ENCODE peak calls at places on chromosomes 7 and 10, in four cellular contexts. R, V, G and O are unnamed samples.

GRCh38 chr10:131682271-131682962 is 218.4 kb upstream of the PPP2R2D start:
- DNase-seq in G (no peak), V (no peak), R (no peak), O (no peak)

GRCh38 chr7:27808626-27809025 is 68.7 kb downstream of the TAX1BP1 start:
- DNase-seq in G (peak), R (no peak), V (no peak), O (peak)

GRCh38 chr10:109741712-109742111 is 181.6 kb downstream of the XPNPEP1 start:
- DNase-seq in G (no peak), R (no peak), V (no peak), O (no peak)

GRCh38 chr7:140904081-140904480 is 20.6 kb downstream of the BRAF start:
- DNase-seq in V (no peak), G (no peak), R (no peak), O (peak)

GRCh38 chr10:34001087-34001580 is 666.7 kb upstream of the NRP1 start:
- DNase-seq in V (no peak), R (no peak), G (no peak), O (no peak)

GRCh38 chr10:78805176-78805575 is 263.6 kb upstream of the ZMIZ1 start:
- DNase-seq in R (peak), V (peak), G (peak), O (peak)

GRCh38 chr10:34626158-34626557 is 188.9 kb downstream of the PARD3 start:
- DNase-seq in G (no peak), R (no peak), V (no peak), O (no peak)

GRCh38 chr7:26698806-26699205 is 165.6 kb downstream of the SKAP2 start:
- DNase-seq in V (no peak), R (no peak), G (no peak), O (no peak)

GRCh38 chr7:22872087-22872807 is 49.6 kb upstream of the TOMM7 start:
- DNase-seq in R (no peak), G (no peak), V (no peak), O (no peak)

GRCh38 chr7:92765725-92766124 is 70.6 kb downstream of the CDK6 start:
- DNase-seq in R (no peak), V (no peak), G (peak), O (peak)

GRCh38 chr7:55508301-55509011 is 63.8 kb downstream of the VOPP1 start:
- DNase-seq in R (no peak), G (no peak), V (no peak), O (no peak)

GRCh38 chr7:129401228-129401967 is 32.8 kb upstream of the STRIP2 start:
- DNase-seq in G (peak), R (no peak), V (no peak), O (no peak)

GRCh38 chr7:22429386-22429785 is 70.6 kb downstream of the STEAP1B start:
- DNase-seq in V (no peak), G (no peak), R (no peak), O (no peak)

GRCh38 chr7:116588225-116588624 is 63.4 kb downstream of the CAV1 start:
- DNase-seq in G (peak), V (no peak), R (no peak), O (peak)

GRCh38 chr7:149253665-149254064 is 8.3 kb upstream of the ZNF783 start:
- DNase-seq in V (no peak), R (no peak), G (no peak), O (no peak)

GRCh38 chr10:26474062-26474461 is 35.9 kb downstream of the APBB1IP start:
- DNase-seq in G (peak), R (no peak), V (no peak), O (no peak)

GRCh38 chr7:112571852-112572607 is 91.2 kb downstream of the LSMEM1 start:
- DNase-seq in V (no peak), G (no peak), R (no peak), O (no peak)

GRCh38 chr7:127409629-127410028 is 17.1 kb upstream of the ZNF800 start:
- DNase-seq in R (no peak), V (no peak), G (no peak), O (no peak)

GRCh38 chr7:107874605-107875446 is 16.2 kb upstream of the DLD start:
- DNase-seq in G (no peak), R (no peak), V (no peak), O (peak)

GRCh38 chr7:136923111-136923510 is 54.7 kb downstream of the CHRM2 start:
- DNase-seq in V (no peak), G (peak), R (no peak), O (peak)

GRCh38 chr10:73810735-73811465 is 498 bp downstream of the NDST2 start:
- DNase-seq in V (peak), G (no peak), R (peak), O (peak)

GRCh38 chr7:116045532-116045931 is 15.0 kb upstream of the TFEC start:
- DNase-seq in V (no peak), G (no peak), R (no peak), O (no peak)

GRCh38 chr10:24706479-24707118 is 17.1 kb downstream of the ARHGAP21 start:
- DNase-seq in V (no peak), R (no peak), G (peak), O (peak)

GRCh38 chr7:116679495-116679894 is 7.5 kb downstream of the MET start:
- DNase-seq in G (no peak), R (no peak), V (no peak), O (no peak)

GRCh38 chr7:4621401-4621800 is 60.7 kb upstream of the FOXK1 start:
- DNase-seq in R (no peak), V (no peak), G (no peak), O (no peak)

GRCh38 chr7:100865971-100866720 is 1.0 kb upstream of the TRIP6 start:
- DNase-seq in G (no peak), V (peak), R (peak), O (peak)

GRCh38 chr10:91604462-91604935 is 28.4 kb downstream of the PPP1R3C start:
- DNase-seq in R (no peak), G (no peak), V (no peak), O (no peak)
- TF ChIP-seq CTCF in R (no peak), G (peak), V (no peak), O (peak)

GRCh38 chr7:43879477-43879876 is 10.2 kb upstream of the MRPS24 start:
- DNase-seq in R (no peak), V (no peak), G (peak), O (peak)

GRCh38 chr7:43880596-43880995 is 11.3 kb upstream of the MRPS24 start:
- DNase-seq in V (no peak), G (no peak), R (no peak), O (no peak)

GRCh38 chr7:43888983-43889945 is 17.1 kb downstream of the URGCP start:
- DNase-seq in G (no peak), V (no peak), R (no peak), O (no peak)

GRCh38 chr7:43884617-43885016 is 15.3 kb upstream of the MRPS24 start:
- DNase-seq in R (no peak), G (no peak), V (no peak), O (no peak)

DNA sequence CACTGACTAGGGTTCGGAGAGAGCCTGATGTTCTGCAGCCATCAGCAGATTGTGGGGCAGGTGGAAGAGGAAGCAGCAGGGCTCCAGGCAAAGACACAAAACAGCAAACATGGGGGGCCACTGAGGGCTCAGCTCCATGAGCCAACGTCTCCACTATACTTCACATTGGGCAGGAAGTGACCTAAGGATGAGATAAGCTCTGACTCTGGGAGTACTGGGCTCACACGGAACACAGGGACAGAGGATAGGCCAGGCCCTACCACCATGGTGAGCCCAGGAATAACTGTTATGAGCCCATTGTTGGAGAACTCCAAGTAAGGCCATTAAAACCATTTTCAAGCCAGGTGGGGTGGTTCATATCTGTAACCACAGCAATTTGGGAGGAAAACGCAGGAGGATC is 14.9 kb upstream of the MRPS24 start:
- DNase-seq in R (no peak), G (no peak), V (no peak), O (no peak)
- H3K4me3 ChIP-seq in R (no peak), G (no peak), V (no peak), O (no peak)

DNA sequence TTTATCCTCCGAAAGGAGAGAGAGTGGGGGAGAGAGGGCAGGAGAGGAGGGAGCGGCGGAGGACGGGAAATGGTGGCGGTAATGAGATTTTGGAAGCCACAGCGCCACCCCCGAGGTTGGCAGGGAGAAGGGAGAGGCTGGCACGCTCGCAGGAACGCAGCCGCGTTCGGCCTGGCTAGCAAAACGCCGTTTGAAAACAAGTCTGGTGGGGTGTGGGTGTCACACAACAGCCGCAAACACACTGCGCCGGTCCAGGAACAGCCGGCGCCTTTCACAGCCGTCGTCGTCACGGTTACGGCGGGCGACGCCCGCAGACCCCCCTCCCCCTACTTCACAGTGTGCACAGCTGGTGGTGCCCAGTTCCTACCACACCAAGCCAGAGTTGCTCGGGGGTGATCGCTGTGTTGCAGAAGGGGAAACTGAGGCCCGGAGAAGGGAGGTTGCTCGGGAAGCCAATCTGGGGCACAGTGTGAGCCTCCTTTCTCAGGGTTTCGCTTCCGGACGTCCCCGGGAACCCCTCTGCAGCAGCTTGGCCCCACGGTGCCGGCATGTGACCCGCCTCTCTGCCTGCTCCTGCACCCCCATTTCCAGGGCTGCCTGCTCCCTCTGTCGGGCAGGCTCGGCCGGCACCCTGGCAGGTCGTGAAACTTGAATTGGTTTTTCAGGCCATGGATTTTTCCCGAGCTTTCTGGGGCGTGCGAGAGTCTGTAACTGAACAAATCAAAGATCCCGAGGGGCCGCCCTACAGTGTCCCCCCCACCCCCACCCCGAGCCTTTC is 57.8 kb downstream of the UNCX start:
- DNase-seq in R (no peak), V (peak), G (no peak), O (no peak)
- TF ChIP-seq CTCF in R (no peak), V (no peak), G (peak), O (no peak)

GRCh38 chr7:17044396-17044795 is 162.6 kb upstream of the AGR3 start:
- DNase-seq in R (no peak), V (no peak), G (no peak), O (no peak)
- H3K4me3 ChIP-seq in R (no peak), V (no peak), G (no peak), O (no peak)

DNA sequence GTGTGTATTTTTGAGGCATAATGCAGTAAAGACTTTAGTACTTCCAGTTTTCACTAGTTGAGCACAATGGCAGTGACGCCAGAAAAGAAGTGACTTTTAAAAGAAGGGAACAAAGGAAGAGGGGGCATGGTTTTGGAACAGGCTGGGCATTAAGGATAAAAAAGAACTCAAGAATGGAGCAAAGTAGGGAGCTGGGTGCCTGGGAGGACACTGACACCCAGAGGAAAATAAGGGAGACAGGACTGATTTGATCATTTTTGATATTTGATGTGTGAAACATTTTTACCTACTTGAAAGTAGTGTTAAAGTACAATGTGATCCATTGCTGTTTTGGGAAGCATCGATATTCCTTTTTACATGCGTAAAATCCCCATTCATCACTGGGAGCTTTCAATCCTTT is 85.4 kb downstream of the ADAM12 start:
- DNase-seq in G (no peak), V (no peak), R (no peak), O (no peak)
- TF ChIP-seq CTCF in G (peak), V (no peak), R (peak), O (no peak)

GRCh38 chr10:111076682-111077661 is at the start of gene ADRA2A:
- DNase-seq in V (peak), R (peak), G (peak), O (peak)
- H3K4me3 ChIP-seq in V (peak), R (peak), G (peak), O (peak)

GRCh38 chr10:96025566-96025965 is 17.8 kb upstream of the CCNJ start:
- DNase-seq in R (no peak), V (no peak), G (no peak), O (no peak)
- TF ChIP-seq CTCF in R (no peak), V (no peak), G (peak), O (peak)